ENCODE peak calls at places on chromosomes 3 and 15, in eight cellular contexts. One of them, this sample, is unnamed.

GRCh38 chr15:92391640-92392039 is 2.0 kb upstream of the ST8SIA2 start:
- DNase-seq in upper lobe of right lung: no peak
- DNase-seq in body of pancreas: no peak
- DNase-seq in GM23338: peak; percentile 76
- DNase-seq in cardiac muscle cell: peak; percentile 23
- DNase-seq in foreskin keratinocyte: peak; percentile 54
- DNase-seq in PC-3: peak; percentile 31
- DNase-seq in ovary: no peak
- DNase-seq in this sample: peak; percentile 19

GRCh38 chr3:114796796-114797195 is 350.3 kb downstream of the ZBTB20 start:
- DNase-seq in upper lobe of right lung: no peak
- DNase-seq in PC-3: no peak
- DNase-seq in ovary: no peak
- DNase-seq in GM23338: no peak
- DNase-seq in cardiac muscle cell: no peak
- DNase-seq in body of pancreas: no peak
- DNase-seq in foreskin keratinocyte: peak; percentile 34
- DNase-seq in this sample: no peak

GRCh38 chr3:61682671-61683408 is 121.5 kb downstream of the PTPRG start:
- DNase-seq in cardiac muscle cell: no peak
- DNase-seq in PC-3: no peak
- DNase-seq in GM23338: no peak
- DNase-seq in foreskin keratinocyte: peak; percentile 74
- DNase-seq in upper lobe of right lung: no peak
- DNase-seq in ovary: no peak
- DNase-seq in body of pancreas: no peak
- DNase-seq in this sample: peak; percentile 20

GRCh38 chr3:30720586-30721313 is 114.3 kb downstream of the TGFBR2 start:
- DNase-seq in cardiac muscle cell: no peak
- DNase-seq in upper lobe of right lung: no peak
- DNase-seq in foreskin keratinocyte: peak; percentile 83
- DNase-seq in ovary: no peak
- DNase-seq in body of pancreas: no peak
- DNase-seq in PC-3: peak; percentile 97
- DNase-seq in GM23338: no peak
- DNase-seq in this sample: peak; percentile 58

GRCh38 chr3:18302517-18302916 is 122.6 kb downstream of the SATB1 start:
- DNase-seq in cardiac muscle cell: peak; percentile 43
- DNase-seq in GM23338: no peak
- DNase-seq in ovary: no peak
- DNase-seq in PC-3: peak; percentile 18
- DNase-seq in body of pancreas: no peak
- DNase-seq in upper lobe of right lung: no peak
- DNase-seq in foreskin keratinocyte: peak; percentile 73
- DNase-seq in this sample: no peak

GRCh38 chr3:32340039-32340438 is 51.6 kb upstream of the CMTM7 start:
- DNase-seq in ovary: no peak
- DNase-seq in foreskin keratinocyte: peak; percentile 38
- DNase-seq in upper lobe of right lung: no peak
- DNase-seq in GM23338: peak; percentile 82
- DNase-seq in PC-3: peak; percentile 74
- DNase-seq in cardiac muscle cell: peak; percentile 74
- DNase-seq in body of pancreas: peak; percentile 26
- DNase-seq in this sample: peak; percentile 40

GRCh38 chr3:136659253-136659652 is 92.9 kb downstream of the STAG1 start:
- DNase-seq in PC-3: no peak
- DNase-seq in upper lobe of right lung: no peak
- DNase-seq in GM23338: peak; percentile 47
- DNase-seq in cardiac muscle cell: peak; percentile 78
- DNase-seq in body of pancreas: peak; percentile 31
- DNase-seq in ovary: no peak
- DNase-seq in foreskin keratinocyte: no peak
- DNase-seq in this sample: no peak

GRCh38 chr3:170598091-170598502 is 12.2 kb upstream of the SLC7A14 start:
- DNase-seq in PC-3: no peak
- DNase-seq in GM23338: no peak
- DNase-seq in foreskin keratinocyte: no peak
- DNase-seq in body of pancreas: no peak
- DNase-seq in upper lobe of right lung: no peak
- DNase-seq in cardiac muscle cell: no peak
- DNase-seq in ovary: no peak
- DNase-seq in this sample: no peak

GRCh38 chr15:59376735-59377134 is 4.1 kb upstream of the MYO1E start:
- DNase-seq in ovary: no peak
- DNase-seq in PC-3: peak; percentile 56
- DNase-seq in GM23338: no peak
- DNase-seq in cardiac muscle cell: peak; percentile 39
- DNase-seq in foreskin keratinocyte: no peak
- DNase-seq in body of pancreas: no peak
- DNase-seq in upper lobe of right lung: no peak
- DNase-seq in this sample: no peak

GRCh38 chr3:171791695-171792082 is 18.6 kb downstream of the PLD1 start:
- DNase-seq in ovary: no peak
- DNase-seq in upper lobe of right lung: no peak
- DNase-seq in GM23338: peak; percentile 65
- DNase-seq in PC-3: peak; percentile 75
- DNase-seq in cardiac muscle cell: peak; percentile 78
- DNase-seq in body of pancreas: no peak
- DNase-seq in foreskin keratinocyte: peak; percentile 82
- DNase-seq in this sample: peak; percentile 54

GRCh38 chr3:58167431-58168351 is 43.1 kb downstream of the DNASE1L3 start:
- DNase-seq in body of pancreas: peak; percentile 72
- DNase-seq in GM23338: peak; percentile 74
- DNase-seq in PC-3: peak; percentile 76
- DNase-seq in upper lobe of right lung: no peak
- DNase-seq in ovary: peak; percentile 80
- DNase-seq in cardiac muscle cell: peak; percentile 81
- DNase-seq in foreskin keratinocyte: no peak
- DNase-seq in this sample: peak; percentile 30

GRCh38 chr15:74620636-74621545 is 5.3 kb downstream of the CLK3 start:
- DNase-seq in upper lobe of right lung: peak; percentile 76
- DNase-seq in PC-3: peak; percentile 75
- DNase-seq in GM23338: peak; percentile 93
- DNase-seq in body of pancreas: peak; percentile 71
- DNase-seq in cardiac muscle cell: peak; percentile 73
- DNase-seq in ovary: peak; percentile 15
- DNase-seq in foreskin keratinocyte: peak; percentile 54
- DNase-seq in this sample: peak; percentile 83

GRCh38 chr3:178982138-178982537 is 89.5 kb downstream of the ZMAT3 start:
- DNase-seq in foreskin keratinocyte: peak; percentile 58
- DNase-seq in ovary: no peak
- DNase-seq in body of pancreas: no peak
- DNase-seq in PC-3: peak; percentile 28
- DNase-seq in GM23338: no peak
- DNase-seq in upper lobe of right lung: no peak
- DNase-seq in cardiac muscle cell: no peak
- DNase-seq in this sample: no peak

DNA sequence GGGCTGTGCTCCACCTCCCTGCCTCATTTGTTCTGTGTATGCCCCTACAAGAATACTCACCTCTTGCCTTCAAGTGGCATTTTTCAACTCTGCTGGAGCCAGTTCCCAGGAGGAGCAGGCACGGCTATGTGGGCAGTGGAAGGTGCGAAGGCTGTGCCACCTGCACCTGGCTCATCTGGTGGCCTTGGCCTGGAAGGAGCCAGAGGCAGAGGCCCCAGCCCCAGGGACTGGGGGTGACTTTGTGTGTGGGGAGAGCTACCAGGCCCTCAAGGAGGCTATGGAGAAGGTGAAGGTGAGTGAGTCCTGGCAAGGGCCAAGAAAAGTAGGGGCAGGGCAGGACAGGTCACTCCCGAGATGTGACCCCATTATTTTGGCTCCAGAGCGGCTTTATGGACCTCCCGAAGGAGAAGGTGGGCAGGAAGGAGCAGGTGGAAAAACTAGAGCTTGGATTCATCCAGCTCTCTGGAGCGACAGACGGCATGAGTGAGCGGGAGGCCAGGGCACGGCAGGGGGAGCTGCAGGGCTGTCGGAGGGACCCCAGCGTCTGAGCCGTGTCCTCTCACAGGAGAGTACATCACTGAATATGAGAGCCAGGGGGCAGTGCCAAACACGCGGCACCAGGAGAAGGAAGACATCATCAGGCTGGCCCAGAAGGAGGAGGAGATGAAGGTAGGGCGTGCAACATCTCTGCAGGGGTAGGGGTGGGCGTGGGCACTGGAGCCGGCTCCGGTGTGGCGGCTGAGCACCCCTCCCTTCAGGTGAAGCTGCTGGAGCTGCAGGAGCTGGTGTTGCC is 57.3 kb upstream of the UBE2Q2 start:
- DNase-seq in cardiac muscle cell: peak; percentile 21
- DNase-seq in GM23338: peak; percentile 75
- DNase-seq in ovary: no peak
- DNase-seq in upper lobe of right lung: peak; percentile 60
- DNase-seq in foreskin keratinocyte: no peak
- DNase-seq in body of pancreas: no peak
- DNase-seq in PC-3: no peak
- DNase-seq in this sample: no peak
- TF ChIP-seq CTCF in cardiac muscle cell: no peak
- TF ChIP-seq CTCF in GM23338: no peak
- TF ChIP-seq CTCF in ovary: no peak
- TF ChIP-seq CTCF in upper lobe of right lung: no peak
- TF ChIP-seq CTCF in foreskin keratinocyte: peak; percentile 45
- TF ChIP-seq CTCF in body of pancreas: no peak
- TF ChIP-seq CTCF in PC-3: no peak
- TF ChIP-seq CTCF in this sample: no peak

GRCh38 chr15:89685995-89686394 is 4.6 kb downstream of the PEX11A start:
- DNase-seq in ovary: no peak
- DNase-seq in PC-3: no peak
- DNase-seq in GM23338: no peak
- DNase-seq in body of pancreas: no peak
- DNase-seq in upper lobe of right lung: no peak
- DNase-seq in cardiac muscle cell: no peak
- DNase-seq in foreskin keratinocyte: no peak
- DNase-seq in this sample: no peak

GRCh38 chr15:89677381-89677780 is 1.8 kb downstream of the PLIN1 start:
- DNase-seq in GM23338: no peak
- DNase-seq in foreskin keratinocyte: no peak
- DNase-seq in upper lobe of right lung: no peak
- DNase-seq in body of pancreas: no peak
- DNase-seq in cardiac muscle cell: no peak
- DNase-seq in ovary: no peak
- DNase-seq in PC-3: no peak
- DNase-seq in this sample: no peak

GRCh38 chr15:89679221-89679620 is at the start of gene PLIN1:
- DNase-seq in body of pancreas: no peak
- DNase-seq in PC-3: no peak
- DNase-seq in upper lobe of right lung: no peak
- DNase-seq in cardiac muscle cell: no peak
- DNase-seq in foreskin keratinocyte: no peak
- DNase-seq in GM23338: no peak
- DNase-seq in ovary: no peak
- DNase-seq in this sample: no peak

GRCh38 chr15:89680282-89680873 is 1.2 kb upstream of the PLIN1 start:
- DNase-seq in GM23338: no peak
- DNase-seq in body of pancreas: peak; percentile 94
- DNase-seq in foreskin keratinocyte: no peak
- DNase-seq in PC-3: peak; percentile 90
- DNase-seq in cardiac muscle cell: peak; percentile 97
- DNase-seq in ovary: peak; percentile 78
- DNase-seq in upper lobe of right lung: no peak
- DNase-seq in this sample: no peak

GRCh38 chr15:89681146-89681545 is 2.0 kb upstream of the PLIN1 start:
- DNase-seq in cardiac muscle cell: no peak
- DNase-seq in PC-3: no peak
- DNase-seq in ovary: no peak
- DNase-seq in upper lobe of right lung: no peak
- DNase-seq in GM23338: no peak
- DNase-seq in body of pancreas: no peak
- DNase-seq in foreskin keratinocyte: no peak
- DNase-seq in this sample: no peak
- H3K27ac ChIP-seq in cardiac muscle cell: no peak overlapping the region
- H3K27ac ChIP-seq in PC-3: peak overlapping the region; percentile 54
- H3K27ac ChIP-seq in ovary: no peak overlapping the region
- H3K27ac ChIP-seq in upper lobe of right lung: peak overlapping the region; percentile 51
- H3K27ac ChIP-seq in GM23338: no peak overlapping the region
- H3K27ac ChIP-seq in body of pancreas: peak overlapping the region; percentile 85
- H3K27ac ChIP-seq in foreskin keratinocyte: no peak overlapping the region
- H3K27ac ChIP-seq in this sample: no peak overlapping the region

GRCh38 chr15:48642795-48643194 is 2.7 kb downstream of the FBN1 start:
- DNase-seq in body of pancreas: no peak
- DNase-seq in cardiac muscle cell: peak; percentile 48
- DNase-seq in foreskin keratinocyte: no peak
- DNase-seq in PC-3: no peak
- DNase-seq in GM23338: no peak
- DNase-seq in ovary: no peak
- DNase-seq in upper lobe of right lung: no peak
- DNase-seq in this sample: no peak

GRCh38 chr15:48643236-48643635 is 2.3 kb downstream of the FBN1 start:
- DNase-seq in ovary: no peak
- DNase-seq in PC-3: peak; percentile 52
- DNase-seq in GM23338: no peak
- DNase-seq in body of pancreas: no peak
- DNase-seq in upper lobe of right lung: no peak
- DNase-seq in cardiac muscle cell: peak; percentile 34
- DNase-seq in foreskin keratinocyte: peak; percentile 26
- DNase-seq in this sample: no peak

GRCh38 chr15:48638966-48639365 is 6.5 kb downstream of the FBN1 start:
- DNase-seq in body of pancreas: no peak
- DNase-seq in ovary: no peak
- DNase-seq in PC-3: no peak
- DNase-seq in GM23338: no peak
- DNase-seq in cardiac muscle cell: no peak
- DNase-seq in upper lobe of right lung: no peak
- DNase-seq in foreskin keratinocyte: no peak
- DNase-seq in this sample: no peak

GRCh38 chr15:48643776-48644497 is 1.6 kb downstream of the FBN1 start:
- DNase-seq in cardiac muscle cell: peak; percentile 53
- DNase-seq in foreskin keratinocyte: no peak
- DNase-seq in GM23338: no peak
- DNase-seq in upper lobe of right lung: no peak
- DNase-seq in body of pancreas: no peak
- DNase-seq in ovary: no peak
- DNase-seq in PC-3: peak; percentile 4
- DNase-seq in this sample: no peak

GRCh38 chr15:48641416-48641815 is 4.1 kb downstream of the FBN1 start:
- DNase-seq in GM23338: peak; percentile 26
- DNase-seq in cardiac muscle cell: peak; percentile 56
- DNase-seq in upper lobe of right lung: no peak
- DNase-seq in ovary: no peak
- DNase-seq in PC-3: peak; percentile 24
- DNase-seq in body of pancreas: no peak
- DNase-seq in foreskin keratinocyte: peak; percentile 25
- DNase-seq in this sample: peak; percentile 25
- TF ChIP-seq CTCF in GM23338: no peak
- TF ChIP-seq CTCF in cardiac muscle cell: peak; percentile 44
- TF ChIP-seq CTCF in upper lobe of right lung: no peak
- TF ChIP-seq CTCF in ovary: no peak
- TF ChIP-seq CTCF in PC-3: peak; percentile 60
- TF ChIP-seq CTCF in body of pancreas: no peak
- TF ChIP-seq CTCF in foreskin keratinocyte: peak; percentile 57
- TF ChIP-seq CTCF in this sample: peak; percentile 83

DNA sequence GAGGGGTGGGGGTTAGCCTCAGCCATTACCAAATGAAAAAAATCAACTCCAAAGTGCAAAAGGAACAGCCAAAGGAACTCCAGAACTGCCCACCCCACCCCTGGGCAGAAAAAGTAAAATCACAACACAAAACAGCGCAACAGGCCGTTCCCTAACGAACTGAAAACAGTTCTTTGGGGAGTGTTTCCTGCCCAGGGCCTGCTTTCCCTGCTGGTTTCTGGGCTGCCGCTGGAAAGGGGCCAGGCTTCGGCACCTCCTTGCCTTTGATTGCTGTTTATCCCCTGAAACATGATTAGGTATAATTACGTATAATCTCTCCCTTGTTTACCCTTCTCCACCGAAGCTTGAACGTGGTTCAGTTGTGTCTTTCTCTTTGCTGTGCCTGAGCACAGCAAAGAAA is 57.5 kb upstream of the NEO1 start:
- DNase-seq in GM23338: no peak
- DNase-seq in foreskin keratinocyte: no peak
- DNase-seq in ovary: peak; percentile 76
- DNase-seq in cardiac muscle cell: peak; percentile 43
- DNase-seq in body of pancreas: no peak
- DNase-seq in upper lobe of right lung: no peak
- DNase-seq in PC-3: no peak
- DNase-seq in this sample: no peak
- H3K27ac ChIP-seq in GM23338: no peak overlapping the region
- H3K27ac ChIP-seq in foreskin keratinocyte: no peak overlapping the region
- H3K27ac ChIP-seq in ovary: peak overlapping the region; percentile 35
- H3K27ac ChIP-seq in cardiac muscle cell: no peak overlapping the region
- H3K27ac ChIP-seq in body of pancreas: no peak overlapping the region
- H3K27ac ChIP-seq in upper lobe of right lung: no peak overlapping the region
- H3K27ac ChIP-seq in PC-3: no peak overlapping the region
- H3K27ac ChIP-seq in this sample: no peak overlapping the region